ENCODE peak calls at places on chromosome 4, in four cellular contexts. B is mesenchymal stem cell, N is mesendoderm, A is IMR-90. G is an unnamed sample.

GRCh38 chr4:108492816-108493595 is 127.4 kb upstream of the RPL34 start:
- DNase-seq in B (peak), A (peak), N (peak), G (no peak)

GRCh38 chr4:167032876-167033275 is 201.4 kb downstream of the SPOCK3 start:
- DNase-seq in B (peak), A (peak), N (no peak), G (no peak)

GRCh38 chr4:73704314-73705055 is 35.9 kb upstream of the CXCL8 start:
- DNase-seq in N (peak), A (peak), B (peak), G (no peak)

GRCh38 chr4:53962516-53963225 is 101.7 kb downstream of the CHIC2 start:
- DNase-seq in N (peak), A (peak), B (peak), G (peak)

GRCh38 chr4:77872723-77873435 is 10.2 kb downstream of the MRPL1 start:
- DNase-seq in N (no peak), A (no peak), B (no peak), G (no peak)

GRCh38 chr4:24557036-24558022 is 27.0 kb downstream of the DHX15 start:
- DNase-seq in N (no peak), B (peak), A (peak), G (no peak)

GRCh38 chr4:87375719-87376291 is 15.2 kb downstream of the HSD17B11 start:
- DNase-seq in N (peak), B (peak), A (peak), G (no peak)

GRCh38 chr4:102535398-102536082 is 34.4 kb downstream of the NFKB1 start:
- DNase-seq in A (peak), N (no peak), B (peak), G (no peak)

GRCh38 chr4:26320159-26320452 is 708 bp upstream of the RBPJ start:
- DNase-seq in N (peak), A (peak), B (peak), G (no peak)

GRCh38 chr4:95641571-95641970 is 92.8 kb upstream of the UNC5C start:
- DNase-seq in B (no peak), N (no peak), A (no peak), G (no peak)

GRCh38 chr4:152112887-152113286 is 352.1 kb upstream of the GATB start:
- DNase-seq in N (no peak), A (no peak), B (no peak), G (no peak)

GRCh38 chr4:165740911-165741310 is 132.1 kb upstream of the TLL1 start:
- DNase-seq in A (no peak), B (no peak), N (no peak), G (no peak)

GRCh38 chr4:188596027-188596426 is 456.8 kb downstream of the TRIML1 start:
- DNase-seq in B (no peak), A (peak), N (no peak), G (no peak)

GRCh38 chr4:92163348-92163747 is 140.4 kb upstream of the GRID2 start:
- DNase-seq in B (no peak), N (peak), A (peak), G (no peak)

GRCh38 chr4:185893500-185893899 is 81.5 kb upstream of the SORBS2 start:
- DNase-seq in N (no peak), B (no peak), A (no peak), G (no peak)
- H3K23ac ChIP-seq in N (no peak), B (no peak), A (no peak), G (no peak)

GRCh38 chr4:7909463-7909862 is 30.2 kb downstream of the AFAP1 start:
- DNase-seq in B (no peak), N (no peak), A (no peak), G (no peak)

GRCh38 chr4:7911044-7911578 is 28.6 kb downstream of the AFAP1 start:
- DNase-seq in A (peak), B (peak), N (peak), G (peak)

GRCh38 chr4:7908668-7909067 is 31.0 kb downstream of the AFAP1 start:
- DNase-seq in A (no peak), N (no peak), B (no peak), G (no peak)

GRCh38 chr4:7910721-7911015 is 29.0 kb downstream of the AFAP1 start:
- DNase-seq in N (no peak), A (no peak), B (no peak), G (no peak)

DNA sequence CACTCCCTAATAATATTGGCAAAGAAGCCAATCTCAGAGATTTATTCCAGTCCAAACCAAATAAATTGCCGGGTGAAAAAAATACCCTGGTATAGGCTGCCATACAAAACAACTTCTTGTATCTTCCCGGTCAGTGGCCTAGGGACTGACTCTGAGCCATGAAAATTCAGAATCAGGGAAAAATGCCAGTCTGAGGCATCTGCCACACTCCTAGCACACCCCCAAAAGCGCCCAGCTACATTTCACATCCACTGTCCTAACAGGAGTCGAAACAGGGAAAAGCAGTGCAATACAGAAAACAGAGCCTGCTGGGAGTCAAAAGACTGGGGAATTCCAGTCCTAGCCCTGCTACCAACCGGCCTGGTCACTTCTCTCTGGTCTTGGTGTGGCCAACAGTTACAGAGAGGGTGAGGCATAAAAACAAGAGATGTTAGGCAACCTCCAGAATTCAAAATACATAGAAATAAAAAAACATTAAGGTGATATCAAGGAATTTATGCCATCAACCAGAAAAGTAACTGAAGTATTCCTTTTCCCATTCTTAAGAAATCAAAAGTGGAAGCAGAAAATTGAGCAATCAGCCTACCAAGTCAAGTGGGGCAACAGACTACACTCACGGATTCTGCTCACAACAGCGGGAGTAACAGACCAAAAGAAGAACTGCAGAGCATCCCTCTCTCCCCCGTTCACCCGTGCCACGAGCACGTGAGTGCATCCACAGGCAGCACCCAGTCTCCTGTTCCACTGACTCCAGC is 29.5 kb downstream of the AFAP1 start:
- DNase-seq in N (no peak), B (peak), A (peak), G (no peak)
- H3K23ac ChIP-seq in N (no peak), B (no peak), A (peak), G (no peak)

DNA sequence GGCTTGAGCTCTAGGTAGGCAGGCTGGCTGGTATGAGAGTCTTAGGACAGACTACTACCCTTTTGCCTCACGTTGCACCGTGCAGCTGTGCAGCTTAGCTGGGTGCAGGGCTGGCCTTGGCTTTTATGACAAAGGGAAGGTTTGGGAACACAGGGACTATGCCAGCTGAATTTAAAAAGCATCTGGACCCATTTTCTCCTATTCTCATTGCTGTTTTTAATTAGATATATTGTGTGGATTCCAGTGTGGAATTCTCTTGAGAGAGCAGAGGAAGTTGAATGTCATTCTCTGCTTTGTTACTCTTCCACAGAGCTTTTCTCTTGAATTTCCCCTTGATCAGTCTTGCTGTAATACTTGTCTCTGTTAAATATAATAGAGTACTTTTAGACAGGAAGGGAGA is 192.7 kb downstream of the ZNF330 start:
- DNase-seq in B (no peak), A (no peak), N (no peak), G (no peak)
- H3K23ac ChIP-seq in B (no peak), A (no peak), N (no peak), G (no peak)

GRCh38 chr4:155038459-155038858 is 170.0 kb upstream of the NPY2R start:
- DNase-seq in B (no peak), N (no peak), A (no peak), G (no peak)

GRCh38 chr4:155032521-155033229 is 175.8 kb upstream of the NPY2R start:
- DNase-seq in N (no peak), B (no peak), A (no peak), G (no peak)

GRCh38 chr4:155037031-155037430 is 171.4 kb upstream of the NPY2R start:
- DNase-seq in A (no peak), N (no peak), B (no peak), G (no peak)

GRCh38 chr4:155039162-155039561 is 169.3 kb upstream of the NPY2R start:
- DNase-seq in A (no peak), N (no peak), B (no peak), G (no peak)

DNA sequence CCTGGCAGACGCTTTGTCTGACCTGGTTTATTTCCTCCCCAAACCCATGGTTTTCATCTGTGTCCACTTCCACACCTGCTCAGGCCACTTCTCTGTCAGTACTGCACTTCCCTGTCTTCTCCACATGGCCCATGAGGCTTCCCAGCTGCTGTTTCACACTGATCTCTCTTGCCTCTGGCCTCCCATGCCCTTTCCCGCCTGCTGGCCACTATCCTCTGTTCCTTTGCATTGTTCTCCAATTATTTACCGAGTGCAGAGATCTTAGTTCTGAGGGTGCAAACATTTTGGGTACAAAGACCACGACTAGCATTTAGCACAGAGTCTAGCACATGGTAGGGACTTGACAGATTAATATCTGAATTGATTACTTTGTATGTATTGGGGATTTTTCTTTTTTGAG is 174.8 kb upstream of the NPY2R start:
- DNase-seq in N (peak), A (no peak), B (no peak), G (no peak)
- H3K23ac ChIP-seq in N (no peak), A (no peak), B (no peak), G (no peak)

G was measured in neuronal stem cell.